ENCODE peak calls at places on chromosome X, in seven cellular contexts. E is naive thymus-derived CD8-positive, alpha-beta T cell; O is activated CD8-positive, alpha-beta T cell treated with anti-CD3 and anti-CD28 coated beads for 36 hours; Q is upper lobe of right lung; R is stimulated activated CD4-positive, alpha-beta T cell treated with anti-CD3 and anti-CD28 coated beads, Interleukin-1b, Interleukin-23, amount 100 ng/mL, for 24 hours; N is activated T-helper 1 cell treated with anti-CD3 and anti-CD28 coated beads, Interleukin-2, amount 50 U/mL, for 16 hours; I is NCI-H82. A is an unnamed sample.

GRCh38 chrX:46327229-46328081 is 217.8 kb downstream of the ZNF674 start:
- DNase-seq in E (no peak), Q (peak), N (no peak), R (no peak), O (no peak), I (no peak), A (no peak)

GRCh38 chrX:110561036-110561435 is 202.4 kb downstream of the RTL9 start:
- DNase-seq in I (peak), Q (no peak), E (no peak), R (no peak), O (no peak), N (no peak), A (no peak)

GRCh38 chrX:136586386-136586785 is 54.4 kb downstream of the VGLL1 start:
- DNase-seq in R (no peak), O (peak), N (no peak), E (no peak), Q (no peak), I (no peak), A (no peak)

GRCh38 chrX:29530520-29530919 is 684.8 kb upstream of the MAGEB2 start:
- DNase-seq in R (no peak), Q (no peak), O (no peak), E (no peak), I (no peak), N (no peak), A (no peak)

GRCh38 chrX:116749943-116750342 is 287.2 kb upstream of the CT83 start:
- DNase-seq in E (no peak), I (no peak), Q (no peak), N (no peak), O (no peak), R (no peak), A (no peak)

GRCh38 chrX:115029869-115030564 is 12.6 kb upstream of the IL13RA2 start:
- DNase-seq in R (no peak), Q (no peak), O (no peak), E (no peak), N (no peak), I (no peak), A (no peak)

GRCh38 chrX:66751136-66751782 is 112.4 kb upstream of the EDA2R start:
- DNase-seq in R (no peak), N (no peak), E (no peak), O (no peak), I (no peak), Q (no peak), A (no peak)

GRCh38 chrX:79601336-79602131 is 234.4 kb upstream of the ITM2A start:
- DNase-seq in Q (no peak), N (no peak), E (no peak), O (no peak), I (no peak), R (no peak), A (no peak)

GRCh38 chrX:56794831-56795230 is 65.8 kb downstream of the NBDY start:
- DNase-seq in I (no peak), Q (no peak), O (no peak), R (no peak), N (no peak), E (no peak), A (no peak)

GRCh38 chrX:153459976-153460375 is 10.4 kb downstream of the HAUS7 start:
- DNase-seq in Q (no peak), N (no peak), R (no peak), O (no peak), E (no peak), I (no peak), A (no peak)

GRCh38 chrX:102712967-102713677 is 874 bp downstream of the GPRASP2 start:
- DNase-seq in R (no peak), E (no peak), O (peak), N (no peak), I (peak), Q (peak), A (peak)

A was measured in Ammon's horn.